ENCODE peak calls at places on chromosomes 12 and 14, in ten cellular contexts. I is body of pancreas, X is cardiac fibroblast, R is heart left ventricle, K is IMR-90, Q is NB4, W is HFF-Myc, Z is brain microvascular endothelial cell, E is A673, T is ovary. O is an unnamed sample.

GRCh38 chr12:2514038-2514340 is 280.8 kb upstream of the FKBP4 start:
- DNase-seq in T (no peak), R (no peak), Z (no peak), I (no peak), E (no peak), W (no peak), K (no peak), X (no peak), Q (no peak), O (no peak)

GRCh38 chr12:43444940-43445564 is 107.0 kb downstream of the ADAMTS20 start:
- DNase-seq in E (peak), R (no peak), T (no peak), Q (peak), X (peak), I (peak), W (peak), K (peak), Z (peak), O (peak)

GRCh38 chr14:76812422-76813383 is at the start of gene ANGEL1:
- DNase-seq in T (peak), I (peak), X (peak), E (peak), K (peak), Q (peak), Z (peak), W (peak), R (peak), O (peak)

GRCh38 chr14:87018294-87018693 is 974.7 kb downstream of the GALC start:
- DNase-seq in I (no peak), T (no peak), X (no peak), E (no peak), Q (no peak), W (no peak), R (no peak), Z (no peak), K (peak), O (no peak)

GRCh38 chr12:102479099-102479887 is 1.1 kb downstream of the IGF1 start:
- DNase-seq in W (no peak), T (no peak), R (no peak), Q (no peak), I (no peak), X (no peak), Z (no peak), K (no peak), E (peak), O (no peak)

GRCh38 chr12:29880987-29881386 is 97.2 kb upstream of the TMTC1 start:
- DNase-seq in I (no peak), Z (no peak), X (no peak), E (no peak), Q (no peak), R (no peak), W (no peak), T (no peak), K (no peak), O (no peak)

GRCh38 chr12:122730215-122731014 is at the start of gene HCAR1:
- DNase-seq in I (no peak), E (peak), Z (peak), Q (no peak), T (no peak), W (no peak), K (no peak), X (peak), R (no peak), O (no peak)

GRCh38 chr12:57583008-57583831 is 7.8 kb upstream of the PIP4K2C start:
- DNase-seq in E (peak), R (no peak), X (peak), K (peak), T (peak), I (peak), W (peak), Q (peak), Z (peak), O (peak)

GRCh38 chr12:14564336-14564959 is 3.2 kb downstream of the PLBD1 start:
- DNase-seq in Z (no peak), R (no peak), X (no peak), E (no peak), W (no peak), T (no peak), I (no peak), K (no peak), Q (no peak), O (no peak)

GRCh38 chr12:96989916-96990315 is 82.9 kb downstream of the NEDD1 start:
- DNase-seq in I (peak), Z (no peak), Q (peak), E (peak), T (no peak), R (no peak), X (peak), K (no peak), W (no peak), O (peak)

GRCh38 chr14:40004871-40005503 is 572.8 kb upstream of the FBXO33 start:
- DNase-seq in W (no peak), T (no peak), E (no peak), Z (no peak), K (no peak), R (no peak), X (no peak), Q (no peak), I (no peak), O (no peak)

GRCh38 chr12:55771736-55772135 is 28.8 kb downstream of the GDF11 start:
- DNase-seq in E (no peak), Q (no peak), R (no peak), W (no peak), T (no peak), K (no peak), I (no peak), Z (no peak), X (no peak), O (no peak)

GRCh38 chr12:6962285-6963015 is 8.0 kb downstream of the PHB2 start:
- DNase-seq in Z (no peak), R (no peak), E (no peak), I (peak), W (no peak), X (no peak), T (peak), K (no peak), Q (no peak), O (no peak)

GRCh38 chr12:116104167-116104750 is 173.2 kb downstream of the MED13L start:
- DNase-seq in T (no peak), K (peak), R (no peak), X (no peak), Z (no peak), I (no peak), Q (no peak), W (no peak), E (no peak), O (no peak)

GRCh38 chr12:113862570-113863454 is 103.3 kb downstream of the RBM19 start:
- DNase-seq in X (peak), T (no peak), Q (peak), W (peak), E (peak), Z (peak), I (no peak), R (peak), K (peak), O (no peak)

GRCh38 chr12:76178461-76178860 is 94.0 kb upstream of the NAP1L1 start:
- DNase-seq in Z (no peak), K (no peak), T (no peak), Q (no peak), W (no peak), I (no peak), E (no peak), R (no peak), X (no peak), O (no peak)

GRCh38 chr14:59500732-59501131 is 16.4 kb downstream of the JKAMP start:
- DNase-seq in I (no peak), R (no peak), K (no peak), T (no peak), Z (no peak), X (no peak), W (no peak), E (no peak), Q (no peak), O (no peak)

GRCh38 chr14:70045715-70046535 is 142.8 kb downstream of the SLC8A3 start:
- DNase-seq in W (no peak), I (peak), X (peak), R (no peak), K (peak), T (peak), E (peak), Q (peak), Z (peak), O (peak)

GRCh38 chr12:100867639-100868393 is 73.2 kb downstream of the ANO4 start:
- DNase-seq in W (no peak), Q (no peak), I (no peak), E (no peak), R (no peak), K (no peak), T (no peak), Z (no peak), X (peak), O (no peak)

GRCh38 chr14:69850736-69851112 is 28.5 kb upstream of the SMOC1 start:
- DNase-seq in R (no peak), E (no peak), Q (no peak), K (no peak), W (no peak), Z (no peak), X (no peak), T (no peak), I (no peak), O (no peak)

GRCh38 chr14:68669644-68670343 is 123.1 kb downstream of the ZFP36L1 start:
- DNase-seq in Z (no peak), E (no peak), Q (no peak), T (peak), W (no peak), K (no peak), I (peak), R (no peak), X (no peak), O (no peak)

GRCh38 chr12:3896851-3897351 is 23.7 kb upstream of the PARP11 start:
- DNase-seq in K (no peak), E (no peak), T (no peak), R (no peak), W (no peak), X (peak), Q (peak), I (no peak), Z (no peak), O (no peak)

GRCh38 chr14:104290756-104291122 is 152.4 kb downstream of the KIF26A start:
- DNase-seq in Z (no peak), X (no peak), W (no peak), T (peak), K (no peak), E (no peak), R (peak), I (peak), Q (no peak), O (peak)

GRCh38 chr12:27396416-27396815 is 50.1 kb upstream of the SMCO2 start:
- DNase-seq in Q (peak), W (no peak), K (no peak), R (no peak), E (no peak), T (no peak), I (no peak), Z (no peak), X (no peak), O (no peak)

GRCh38 chr12:67151891-67152290 is 117.3 kb upstream of the CAND1 start:
- DNase-seq in E (peak), T (no peak), Q (no peak), K (no peak), Z (no peak), R (no peak), W (no peak), I (no peak), X (no peak), O (no peak)

GRCh38 chr14:87391066-87391465 is 601.9 kb downstream of the GALC start:
- DNase-seq in Q (no peak), E (no peak), I (no peak), K (no peak), W (no peak), T (no peak), R (no peak), Z (no peak), X (no peak), O (no peak)

GRCh38 chr12:125148316-125148715 is 83.1 kb downstream of the AACS start:
- DNase-seq in W (no peak), X (no peak), K (no peak), T (no peak), Q (no peak), R (no peak), E (no peak), Z (no peak), I (no peak), O (peak)

GRCh38 chr12:125152463-125152862 is 87.2 kb downstream of the AACS start:
- DNase-seq in E (no peak), W (no peak), T (no peak), R (no peak), K (no peak), Z (no peak), X (no peak), Q (no peak), I (no peak), O (no peak)

GRCh38 chr12:125145196-125145595 is 80.0 kb downstream of the AACS start:
- DNase-seq in Z (no peak), X (no peak), T (no peak), E (no peak), R (no peak), Q (no peak), W (peak), K (no peak), I (no peak), O (peak)

GRCh38 chr12:125151284-125151683 is 86.0 kb downstream of the AACS start:
- DNase-seq in I (no peak), R (no peak), W (no peak), T (no peak), X (no peak), K (no peak), Q (no peak), E (no peak), Z (no peak), O (no peak)

DNA sequence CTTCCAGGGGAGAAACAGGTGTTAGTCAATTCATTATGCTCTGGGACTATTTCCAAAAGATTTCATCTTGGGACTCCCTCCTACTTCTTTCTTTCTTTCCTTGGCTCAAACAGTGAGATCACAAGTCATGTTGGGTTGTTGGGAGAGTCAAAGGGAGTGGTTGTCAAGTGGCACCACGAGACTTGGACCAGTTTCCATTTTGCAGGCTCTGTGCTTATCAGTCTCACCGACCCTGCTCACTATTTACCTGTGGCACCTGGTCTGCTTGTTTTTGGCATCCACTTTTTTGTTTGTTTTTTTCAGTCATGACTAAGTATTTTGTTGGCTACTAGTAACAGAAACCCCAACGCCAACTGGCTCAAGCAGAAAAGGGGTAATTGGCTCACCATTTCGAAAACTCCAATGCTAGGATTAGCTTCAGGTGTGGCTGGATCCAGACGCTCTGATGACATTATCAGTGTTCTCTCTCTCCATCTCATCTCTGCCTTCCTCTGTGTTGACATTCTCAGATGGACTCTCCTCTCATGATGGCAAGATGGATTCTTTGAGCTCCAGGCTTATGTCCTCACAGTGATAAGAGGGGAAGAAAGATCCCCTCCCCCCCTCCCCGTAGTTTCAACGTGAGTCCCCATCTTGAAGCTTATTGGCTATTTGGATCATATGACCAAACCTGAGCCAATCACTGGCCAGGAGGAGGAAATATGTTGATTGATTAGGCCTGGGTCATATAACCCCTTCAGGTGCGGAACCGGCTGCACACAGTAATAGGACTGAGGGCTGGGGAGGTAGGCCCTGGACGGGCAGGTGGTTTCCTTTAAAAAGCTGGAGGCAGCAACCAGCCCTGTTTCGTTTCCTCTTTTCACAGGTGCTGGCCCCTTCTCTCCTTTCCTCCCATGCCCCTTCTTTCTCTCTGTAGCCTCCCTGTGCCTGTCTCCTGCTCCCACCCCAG is 84.2 kb downstream of the AACS start:
- DNase-seq in R (no peak), I (peak), Z (no peak), W (no peak), X (no peak), T (no peak), K (no peak), Q (peak), E (no peak), O (no peak)
- H3K4me3 ChIP-seq in R (no peak), I (no peak), Z (no peak), W (no peak), X (no peak), T (no peak), K (no peak), Q (no peak), E (no peak), O (no peak)

DNA sequence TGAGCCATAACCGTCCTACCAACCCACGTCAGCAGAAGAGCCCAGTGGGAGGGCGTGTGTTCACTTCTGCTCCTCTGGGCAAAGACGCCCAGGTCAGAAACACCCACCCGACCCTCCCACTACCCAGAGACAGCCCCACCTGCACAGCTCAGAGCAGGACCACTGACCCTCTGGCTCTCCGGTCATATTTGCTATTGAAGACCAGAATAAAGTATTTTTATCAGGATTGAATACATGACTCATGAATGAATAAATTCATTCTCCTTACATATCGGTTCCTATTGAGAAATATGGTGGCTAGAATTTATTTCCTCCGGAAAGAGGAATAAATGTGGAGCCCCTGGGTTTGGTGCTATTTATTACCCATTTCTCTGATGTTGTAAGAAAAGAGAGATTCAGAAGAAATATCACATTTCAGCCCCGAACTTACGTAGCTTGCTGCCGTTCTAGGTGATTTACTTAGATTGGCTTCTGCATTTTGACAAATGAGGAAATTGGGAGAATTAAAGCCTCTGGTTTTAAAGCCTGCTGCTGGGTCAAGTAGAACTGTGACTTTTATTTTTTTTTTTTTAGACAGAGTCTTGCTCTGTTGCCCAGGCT is 36.4 kb upstream of the P2RX7 start:
- DNase-seq in I (no peak), R (no peak), E (peak), T (no peak), Q (peak), X (no peak), Z (no peak), W (no peak), K (no peak), O (no peak)
- TF ChIP-seq CTCF in I (peak), R (no peak), E (no peak), T (peak), Q (no peak), X (no peak), Z (no peak), W (no peak), K (no peak), O (no peak)

DNA sequence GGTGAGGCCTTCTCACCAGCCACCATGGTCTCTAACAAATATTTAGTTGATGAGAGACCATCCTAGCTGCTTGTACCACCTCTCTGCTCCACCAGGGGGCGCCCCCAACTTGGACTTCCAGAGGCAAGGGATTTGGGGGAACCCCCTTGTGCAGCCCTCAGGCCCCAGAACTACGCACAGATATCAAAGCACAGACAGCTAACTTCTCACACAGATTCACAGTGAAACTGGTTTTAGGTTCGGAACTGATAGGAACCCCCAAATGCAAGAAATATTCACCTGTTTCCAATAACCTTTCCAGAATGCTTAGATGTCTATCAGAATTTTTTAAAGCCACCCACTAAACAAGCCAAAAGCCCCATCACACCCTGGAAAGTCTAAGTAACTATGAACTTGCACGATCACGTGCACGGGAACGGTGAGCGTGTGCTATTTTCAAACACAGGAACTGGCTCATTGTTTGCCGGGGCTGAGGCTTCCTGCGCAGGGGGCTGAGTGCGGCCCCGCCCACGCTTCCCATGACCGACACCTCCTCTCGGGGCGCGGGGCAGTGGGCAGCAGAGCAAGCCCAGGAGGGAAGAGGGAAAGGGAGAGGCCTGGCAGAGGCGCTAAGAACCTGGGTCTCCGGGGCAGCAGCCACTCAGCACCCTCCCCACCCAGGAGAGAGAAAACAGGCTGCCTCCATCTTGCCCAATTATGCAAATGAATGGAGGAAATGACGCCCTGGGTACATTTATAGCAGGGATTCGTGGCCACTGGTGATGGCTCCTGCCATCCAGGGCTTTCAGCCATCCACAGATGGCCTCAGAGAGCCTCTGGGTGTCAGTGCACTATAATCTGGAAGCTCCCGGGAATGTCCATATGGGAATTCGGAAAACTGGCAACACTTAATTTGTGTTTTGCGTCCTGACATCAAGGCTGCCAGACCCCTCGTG is 79.4 kb upstream of the GPR68 start:
- DNase-seq in X (peak), R (peak), I (peak), K (peak), Z (peak), Q (peak), W (peak), T (peak), E (peak), O (peak)
- H3K4me3 ChIP-seq in X (peak), R (peak), I (no peak), K (no peak), Z (peak), Q (peak), W (peak), T (peak), E (peak), O (no peak)

GRCh38 chr12:109253913-109254544 is 55.1 kb downstream of the FOXN4 start:
- DNase-seq in Q (no peak), W (no peak), X (no peak), K (no peak), I (no peak), R (no peak), Z (no peak), E (no peak), T (no peak), O (no peak)
- TF ChIP-seq CTCF in Q (no peak), W (no peak), X (no peak), K (no peak), I (no peak), R (no peak), Z (no peak), E (no peak), T (no peak), O (no peak)

DNA sequence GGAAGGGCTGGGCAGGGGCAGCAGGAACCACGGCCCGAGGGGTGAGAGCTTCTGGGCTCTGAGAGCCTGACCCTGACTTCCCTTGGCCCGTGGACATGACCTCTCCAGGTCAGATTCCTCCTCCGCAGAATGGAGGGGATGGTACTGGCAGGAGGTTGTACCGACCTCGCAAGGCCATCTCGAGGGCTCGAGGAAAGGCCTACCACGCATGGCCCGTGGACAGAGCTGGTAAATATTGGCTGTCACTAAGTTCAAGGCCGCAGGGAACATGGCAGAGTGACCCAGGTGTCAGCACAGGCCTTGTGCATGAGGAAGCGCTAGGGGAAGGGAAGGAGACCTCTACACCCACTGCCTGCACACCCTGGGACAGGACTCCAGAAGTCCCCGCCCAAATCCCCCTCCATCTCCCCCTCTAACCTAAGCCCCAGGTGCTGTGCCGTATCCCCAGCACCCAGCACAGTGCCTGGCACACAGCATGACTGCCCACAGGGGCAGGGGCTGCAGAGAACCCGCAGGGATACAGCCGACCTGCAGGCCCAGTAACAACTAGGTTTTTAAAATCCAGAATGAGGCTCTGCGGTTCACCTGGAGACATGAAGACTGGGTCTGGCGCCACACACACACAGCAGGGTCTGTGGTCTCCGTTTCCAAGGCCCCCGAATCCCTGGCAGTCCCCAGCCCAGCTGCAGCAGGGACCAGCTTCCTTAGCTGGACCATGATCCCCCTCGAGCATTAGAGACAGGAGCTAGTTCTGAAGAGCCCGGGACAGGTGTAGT is 54.8 kb upstream of the PPP2R5C start:
- DNase-seq in R (no peak), K (no peak), W (no peak), X (no peak), I (no peak), Z (no peak), Q (no peak), T (no peak), E (no peak), O (no peak)
- H3K4me3 ChIP-seq in R (no peak), K (no peak), W (no peak), X (no peak), I (no peak), Z (no peak), Q (no peak), T (no peak), E (no peak), O (no peak)

O was measured in WERI-Rb-1.